ENCODE peak calls at places on chromosomes 4 and X, in six cellular contexts. F, L, A, V, G and X are unnamed samples.

GRCh38 chr4:112181358-112182000 is 36.2 kb downstream of the FAM241A start:
- DNase-seq in F (no peak), L (no peak), A (no peak), V (no peak), G (no peak), X (no peak)

GRCh38 chrX:41922694-41923171 is 621 bp downstream of the CASK start:
- DNase-seq in F (no peak), L (no peak), A (no peak), V (no peak), G (peak), X (peak)

GRCh38 chr4:165194368-165194767 is 13.0 kb upstream of the KLHL2 start:
- DNase-seq in F (no peak), L (no peak), A (no peak), V (no peak), G (no peak), X (no peak)

GRCh38 chrX:94744786-94745185 is 1070.8 kb downstream of the FAM133A start:
- DNase-seq in F (no peak), L (no peak), A (no peak), V (no peak), G (no peak), X (no peak)

GRCh38 chr4:185101354-185101890 is 41.6 kb upstream of the SLC25A4 start:
- DNase-seq in F (no peak), L (no peak), A (no peak), V (no peak), G (no peak), X (no peak)

GRCh38 chr4:113625902-113626301 is 135.6 kb downstream of the CAMK2D start:
- DNase-seq in F (no peak), L (no peak), A (no peak), V (no peak), G (no peak), X (no peak)

GRCh38 chrX:68199062-68199848 is 234.0 kb downstream of the OPHN1 start:
- DNase-seq in F (no peak), L (no peak), A (no peak), V (no peak), G (no peak), X (no peak)

GRCh38 chrX:152926279-152926678 is 28.4 kb downstream of the ZNF185 start:
- DNase-seq in F (no peak), L (peak), A (peak), V (peak), G (peak), X (peak)

GRCh38 chr4:133084421-133084820 is 64.7 kb upstream of the PCDH10 start:
- DNase-seq in F (no peak), L (no peak), A (no peak), V (no peak), G (no peak), X (no peak)

GRCh38 chr4:15898902-15899301 is 39.6 kb downstream of the FGFBP1 start:
- DNase-seq in F (no peak), L (no peak), A (no peak), V (no peak), G (no peak), X (no peak)

GRCh38 chr4:81827568-81828202 is 356.0 kb upstream of the RASGEF1B start:
- DNase-seq in F (peak), L (no peak), A (no peak), V (no peak), G (no peak), X (no peak)

GRCh38 chr4:23106516-23106915 is 413.8 kb downstream of the GBA3 start:
- DNase-seq in F (no peak), L (no peak), A (no peak), V (no peak), G (no peak), X (no peak)

GRCh38 chr4:74805601-74806000 is 11.3 kb upstream of the BTC start:
- DNase-seq in F (no peak), L (peak), A (peak), V (no peak), G (no peak), X (no peak)
- TF ChIP-seq ZNF274 in F (no peak), L (no peak), A (no peak), V (no peak), G (no peak), X (no peak)

DNA sequence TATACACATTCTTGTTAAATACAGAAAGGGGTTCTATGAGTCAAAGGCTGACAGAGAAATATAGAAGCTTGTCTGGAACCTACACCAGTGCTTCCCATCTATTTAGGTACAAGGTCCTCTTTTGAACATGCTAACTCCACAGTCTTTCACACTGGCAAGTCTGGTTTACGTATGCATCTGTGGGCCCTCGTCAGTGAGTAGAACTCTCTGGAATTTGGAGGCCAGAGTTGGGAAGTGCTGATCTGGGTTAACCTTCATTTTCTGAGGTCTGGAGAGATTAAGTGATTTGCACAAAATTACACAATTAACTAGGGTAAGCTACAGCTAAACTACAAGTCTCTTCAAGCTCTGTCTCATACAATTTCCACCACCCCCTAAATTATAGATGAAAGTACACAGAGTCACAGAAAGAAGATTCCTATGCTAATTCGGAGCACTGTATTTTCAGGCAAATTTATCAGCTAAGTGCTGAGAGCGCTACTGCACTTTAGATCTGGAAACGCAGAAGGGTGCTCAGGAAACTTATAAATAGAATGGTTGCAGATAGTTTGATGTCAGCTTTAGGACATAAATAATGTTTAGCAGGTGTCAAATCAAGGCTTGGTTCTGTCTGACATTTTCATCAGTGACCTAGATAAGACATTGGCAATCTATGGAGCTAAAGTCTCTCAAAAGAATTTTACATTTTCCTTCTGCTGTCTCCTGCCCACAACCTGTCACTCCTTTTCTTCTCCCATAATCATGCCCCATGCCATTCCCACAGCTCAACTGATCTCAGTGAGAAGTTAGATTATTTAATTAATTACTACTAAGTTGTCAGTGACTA is 43.0 kb upstream of the PDLIM5 start:
- DNase-seq in F (no peak), L (no peak), A (peak), V (no peak), G (no peak), X (no peak)
- TF ChIP-seq ZNF274 in F (no peak), L (no peak), A (no peak), V (no peak), G (no peak), X (no peak)

DNA sequence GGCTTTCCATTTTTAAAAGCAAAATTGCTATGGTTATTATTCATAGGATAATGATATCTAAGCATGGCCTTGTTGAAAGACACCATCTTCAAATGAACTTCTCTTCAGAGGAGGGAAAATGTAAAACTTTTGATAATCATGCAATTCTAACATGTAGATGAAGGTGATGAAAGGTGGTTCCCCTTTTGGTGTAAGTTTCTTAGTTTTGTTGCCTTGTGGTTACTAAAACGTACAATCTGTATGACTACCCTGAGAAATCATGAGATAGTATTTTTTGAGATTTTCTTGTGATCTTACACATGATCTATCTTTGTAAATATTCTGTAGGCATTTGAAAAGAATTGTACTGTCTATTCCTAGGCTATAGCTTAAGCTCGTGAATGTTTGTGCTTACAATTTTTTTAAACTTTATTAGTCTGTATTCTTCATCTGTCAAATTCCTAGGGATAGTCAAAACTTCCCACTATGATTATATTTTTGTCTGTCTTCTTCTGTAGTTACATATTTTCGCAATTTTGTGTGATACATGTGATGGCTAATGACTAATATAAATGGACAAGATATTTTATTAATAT is 47.5 kb downstream of the PTPN13 start:
- DNase-seq in F (no peak), L (no peak), A (no peak), V (no peak), G (no peak), X (no peak)
- TF ChIP-seq ZNF274 in F (no peak), L (no peak), A (no peak), V (no peak), G (no peak), X (no peak)

DNA sequence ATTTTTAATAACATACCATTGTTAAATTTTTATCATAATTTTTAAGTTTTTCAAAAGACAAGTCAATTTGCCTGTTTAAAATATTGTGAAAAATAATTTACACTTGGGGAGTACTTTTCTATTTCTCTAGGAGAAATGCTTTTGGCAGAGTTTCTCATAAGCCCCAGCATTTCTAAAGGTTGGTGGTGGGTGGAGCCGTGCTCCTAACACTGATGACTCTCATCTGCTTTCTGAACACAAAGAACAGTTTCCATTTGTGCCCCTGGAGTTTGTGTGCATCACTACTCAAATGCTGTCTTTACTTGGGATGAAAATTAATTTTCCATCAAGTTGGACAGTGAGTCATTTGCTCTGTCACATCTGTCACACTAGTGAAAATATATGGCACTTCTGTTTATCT is 57.6 kb downstream of the TNIP2 start:
- DNase-seq in F (no peak), L (no peak), A (no peak), V (no peak), G (no peak), X (no peak)
- TF ChIP-seq ZNF274 in F (no peak), L (no peak), A (no peak), V (no peak), G (no peak), X (no peak)

GRCh38 chr4:183492791-183493221 is 12.1 kb upstream of the ING2 start:
- DNase-seq in F (no peak), L (no peak), A (no peak), V (no peak), G (no peak), X (no peak)
- TF ChIP-seq ZNF274 in F (no peak), L (no peak), A (no peak), V (no peak), G (no peak), X (no peak)

GRCh38 chrX:8967471-8967870 is 66.5 kb downstream of the FAM9B start:
- DNase-seq in F (no peak), L (no peak), A (no peak), V (no peak), G (no peak), X (no peak)

GRCh38 chrX:8971116-8971515 is 62.8 kb downstream of the FAM9B start:
- DNase-seq in F (no peak), L (peak), A (peak), V (peak), G (no peak), X (no peak)
- TF ChIP-seq ZNF274 in F (no peak), L (no peak), A (no peak), V (no peak), G (no peak), X (no peak)

GRCh38 chr4:177595413-177595812 is 153.2 kb upstream of the AGA start:
- DNase-seq in F (no peak), L (no peak), A (no peak), V (no peak), G (no peak), X (no peak)

GRCh38 chr4:177596991-177597390 is 154.8 kb upstream of the AGA start:
- DNase-seq in F (no peak), L (no peak), A (no peak), V (no peak), G (no peak), X (no peak)

GRCh38 chr4:177596035-177596434 is 153.8 kb upstream of the AGA start:
- DNase-seq in F (no peak), L (peak), A (peak), V (peak), G (no peak), X (peak)
- TF ChIP-seq ZNF274 in F (no peak), L (no peak), A (no peak), V (no peak), G (no peak), X (no peak)

GRCh38 chr4:125315571-125316390 is 1.0 kb downstream of the FAT4 start:
- DNase-seq in F (no peak), L (no peak), A (peak), V (no peak), G (peak), X (no peak)

GRCh38 chr4:125314676-125315570 is at the start of gene FAT4:
- DNase-seq in F (no peak), L (peak), A (peak), V (peak), G (peak), X (peak)

GRCh38 chr4:125313989-125314602 is 659 bp upstream of the FAT4 start:
- DNase-seq in F (no peak), L (no peak), A (peak), V (no peak), G (peak), X (no peak)

GRCh38 chr4:125311503-125311902 is 3.3 kb upstream of the FAT4 start:
- DNase-seq in F (no peak), L (no peak), A (no peak), V (no peak), G (no peak), X (no peak)

DNA sequence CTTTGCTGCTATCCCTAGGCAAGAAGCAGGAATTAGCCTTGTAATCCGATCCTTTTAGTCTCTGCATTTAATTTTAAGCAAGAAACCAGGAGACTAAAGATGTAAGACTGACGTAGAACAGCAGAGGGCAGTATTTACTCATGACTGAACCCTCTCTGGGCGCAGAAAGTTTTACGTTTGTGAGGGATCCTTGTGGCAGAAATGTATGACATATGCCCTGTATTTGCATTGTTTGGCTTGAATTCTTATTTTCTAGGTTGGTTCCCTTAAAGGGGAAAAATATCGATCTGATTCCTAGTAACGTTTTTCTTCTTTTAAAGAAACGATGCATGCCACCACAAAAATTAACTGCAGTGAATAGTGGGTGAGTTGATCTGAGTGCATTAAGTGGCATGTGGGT is 1.3 kb upstream of the FAT4 start:
- DNase-seq in F (no peak), L (peak), A (peak), V (peak), G (no peak), X (peak)
- TF ChIP-seq ZNF274 in F (no peak), L (no peak), A (no peak), V (no peak), G (no peak), X (no peak)

GRCh38 chr4:109908741-109909140 is 3.9 kb upstream of the EGF start:
- DNase-seq in F (no peak), L (no peak), A (no peak), V (no peak), G (no peak), X (no peak)
- TF ChIP-seq ZNF274 in F (no peak), L (no peak), A (no peak), V (no peak), G (no peak), X (no peak)